ENCODE peak calls at places on chromosomes 5 and 9, in nine cellular contexts. I is fibroblast of lung; A is ascending aorta; R is hepatocyte; Y is psoas muscle; S is ovary; M is effector memory CD4-positive, alpha-beta T cell; W is testis; J is body of pancreas. C is an unnamed sample.

GRCh38 chr9:78383130-78383529 is 86.2 kb downstream of the PSAT1 start:
- DNase-seq in J (no peak), M (no peak), Y (no peak), R (no peak), I (peak; percentile 49), W (no peak), S (no peak), A (no peak), C (no peak)

GRCh38 chr5:134552301-134552700 is 26.8 kb downstream of the JADE2 start:
- DNase-seq in S (peak; percentile 87), R (no peak), W (peak; percentile 74), Y (no peak), I (peak; percentile 99), M (no peak), J (peak; percentile 85), A (no peak), C (peak; percentile 81)

GRCh38 chr9:86082870-86083269 is 16.5 kb downstream of the GOLM1 start:
- DNase-seq in J (no peak), S (no peak), Y (no peak), R (no peak), W (no peak), A (no peak), I (peak; percentile 50), M (no peak), C (no peak)

GRCh38 chr5:10507575-10508024 is 56.3 kb upstream of the ANKRD33B start:
- DNase-seq in R (peak; percentile 56), J (no peak), S (no peak), A (no peak), Y (no peak), M (no peak), I (peak; percentile 56), W (no peak), C (peak; percentile 39)

GRCh38 chr5:124176692-124177091 is 569.7 kb downstream of the ZNF608 start:
- DNase-seq in W (no peak), A (no peak), S (no peak), I (no peak), Y (peak; percentile 42), J (peak; percentile 70), R (no peak), M (no peak), C (no peak)

GRCh38 chr5:91079037-91079436 is 304.1 kb downstream of the ARRDC3 start:
- DNase-seq in J (no peak), Y (no peak), R (no peak), I (peak; percentile 27), M (no peak), W (no peak), A (no peak), S (no peak), C (no peak)

GRCh38 chr9:75451045-75451444 is 362.7 kb downstream of the OSTF1 start:
- DNase-seq in R (no peak), J (no peak), S (no peak), A (no peak), I (no peak), Y (no peak), W (no peak), M (no peak), C (no peak)

GRCh38 chr5:128062172-128062746 is 21.3 kb upstream of the SLC12A2 start:
- DNase-seq in Y (no peak), R (no peak), W (no peak), S (no peak), I (peak; percentile 85), J (no peak), A (no peak), M (no peak), C (peak; percentile 21)

GRCh38 chr5:82537646-82538306 is 259.6 kb upstream of the RPS23 start:
- DNase-seq in M (no peak), I (no peak), R (no peak), S (no peak), J (no peak), A (no peak), Y (no peak), W (no peak), C (no peak)

GRCh38 chr5:111127453-111128195 is 35.5 kb downstream of the WDR36 start:
- DNase-seq in R (no peak), J (no peak), A (no peak), I (no peak), Y (no peak), W (no peak), M (no peak), S (no peak), C (no peak)

GRCh38 chr5:67773439-67773988 is 442.0 kb upstream of the PIK3R1 start:
- DNase-seq in M (no peak), S (no peak), A (no peak), I (peak; percentile 96), Y (no peak), W (peak; percentile 85), J (peak; percentile 18), R (peak; percentile 55), C (peak; percentile 57)

GRCh38 chr9:110007477-110008270 is 200.3 kb downstream of the C9orf152 start:
- DNase-seq in W (no peak), S (no peak), I (peak; percentile 32), Y (no peak), R (no peak), M (no peak), J (no peak), A (no peak), C (no peak)

GRCh38 chr9:114889802-114890224 is 40.6 kb downstream of the TNFSF8 start:
- DNase-seq in Y (no peak), A (no peak), S (no peak), M (no peak), J (no peak), W (no peak), I (peak; percentile 39), R (no peak), C (no peak)

GRCh38 chr5:81909677-81910076 is 62.1 kb upstream of the ATG10 start:
- DNase-seq in S (no peak), J (no peak), M (no peak), W (no peak), R (no peak), I (no peak), Y (no peak), A (no peak), C (no peak)

DNA sequence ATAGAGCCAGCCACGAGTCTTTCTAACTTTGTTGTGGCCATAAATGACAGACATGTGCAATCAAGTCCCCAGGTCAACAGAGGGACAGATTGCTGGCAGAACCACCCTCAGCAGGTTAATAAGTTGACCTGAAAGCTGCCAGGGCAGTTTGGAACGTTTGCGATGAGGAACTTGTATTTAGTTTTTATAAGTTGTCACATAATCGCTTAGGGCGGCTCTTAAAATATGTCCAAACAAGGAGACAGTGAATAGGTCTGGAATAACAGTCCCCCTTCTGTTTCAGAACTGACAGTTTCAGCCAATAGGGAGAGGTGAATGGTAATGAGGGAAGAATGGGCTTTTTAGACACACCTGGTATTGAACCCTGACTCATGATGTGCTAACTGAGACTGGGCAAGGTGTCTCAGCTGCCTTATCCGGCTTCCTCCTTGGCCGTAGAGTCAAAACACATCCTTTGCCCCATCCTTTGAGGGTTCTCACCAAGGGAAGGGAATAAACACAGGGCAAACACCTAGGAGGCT is 33.6 kb upstream of the GABRP start:
- DNase-seq in I (no peak), M (no peak), A (no peak), J (peak; percentile 58), W (no peak), Y (no peak), S (no peak), R (no peak), C (peak; percentile 70)
- H3K27ac ChIP-seq in I (no peak overlapping the region), M (no peak overlapping the region), A (no peak overlapping the region), J (peak overlapping the region; percentile 46), W (no peak overlapping the region), Y (no peak overlapping the region), S (no peak overlapping the region), R (peak overlapping the region; percentile 50), C (peak overlapping the region; percentile 37)

GRCh38 chr5:119078870-119079269 is 8.0 kb downstream of the DMXL1 start:
- DNase-seq in S (no peak), J (no peak), I (peak; percentile 85), W (no peak), M (no peak), A (no peak), R (no peak), Y (no peak), C (no peak)

GRCh38 chr5:119083679-119084078 is 12.8 kb downstream of the DMXL1 start:
- DNase-seq in S (no peak), J (no peak), R (no peak), M (no peak), I (no peak), W (no peak), Y (no peak), A (no peak), C (no peak)

GRCh38 chr5:119078071-119078846 is 7.4 kb downstream of the DMXL1 start:
- DNase-seq in S (no peak), I (peak; percentile 7), R (no peak), J (no peak), W (no peak), M (no peak), Y (no peak), A (no peak), C (no peak)

GRCh38 chr5:119080975-119081374 is 10.1 kb downstream of the DMXL1 start:
- DNase-seq in R (no peak), Y (no peak), S (no peak), W (no peak), J (no peak), I (no peak), A (no peak), M (no peak), C (no peak)

DNA sequence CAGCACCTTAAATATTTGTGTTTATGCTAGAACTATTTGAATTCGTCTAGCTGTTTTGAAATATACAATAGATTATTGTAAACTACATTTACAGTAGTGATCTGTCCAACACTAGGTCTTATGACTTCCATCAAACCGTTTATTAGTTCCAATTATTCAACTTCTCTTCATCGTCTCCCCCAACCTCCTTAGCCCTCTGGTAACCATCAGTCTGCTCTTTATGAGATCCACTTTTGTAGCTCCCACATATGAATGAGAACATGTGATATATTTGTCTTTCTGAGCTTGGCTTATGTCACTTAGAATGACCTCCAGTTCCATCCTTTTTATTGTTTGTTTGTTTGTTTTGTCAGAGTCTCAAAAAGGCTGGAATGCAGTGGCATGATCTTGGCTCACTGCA is 11.8 kb downstream of the DMXL1 start:
- DNase-seq in A (no peak), R (no peak), I (no peak), Y (no peak), M (no peak), J (no peak), W (no peak), S (no peak), C (no peak)
- H3K4me3 ChIP-seq in A (no peak overlapping the region), R (no peak overlapping the region), I (no peak overlapping the region), Y (no peak overlapping the region), M (no peak overlapping the region), J (no peak overlapping the region), W (no peak overlapping the region), S (no peak overlapping the region), C (no peak overlapping the region)

DNA sequence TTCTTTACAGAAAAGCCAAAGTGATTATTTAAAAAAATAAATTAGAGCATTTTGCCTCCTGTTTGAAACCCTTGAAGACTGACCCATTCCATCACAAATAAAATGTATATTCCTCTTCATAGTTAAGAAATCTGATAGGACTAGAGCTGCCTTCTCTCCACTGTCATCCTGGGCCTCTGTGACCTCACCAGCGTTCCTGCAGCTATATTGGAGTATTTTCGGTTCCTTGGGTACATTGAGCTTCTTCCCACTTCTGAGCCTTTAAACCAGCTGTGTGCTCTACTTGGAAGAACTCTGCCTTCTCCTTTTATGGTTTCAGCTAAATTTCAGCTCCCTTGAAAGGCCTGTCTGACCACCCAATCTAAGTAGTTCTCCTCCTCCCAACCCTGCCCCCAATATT is 99.1 kb upstream of the ABCA1 start:
- DNase-seq in M (no peak), J (no peak), I (no peak), W (peak; percentile 18), A (no peak), S (no peak), Y (no peak), R (no peak), C (no peak)
- H3K27ac ChIP-seq in M (no peak overlapping the region), J (no peak overlapping the region), I (no peak overlapping the region), W (no peak overlapping the region), A (no peak overlapping the region), S (no peak overlapping the region), Y (no peak overlapping the region), R (no peak overlapping the region), C (no peak overlapping the region)

GRCh38 chr9:2158111-2158610 is 143.0 kb downstream of the SMARCA2 start:
- DNase-seq in J (peak; percentile 48), I (peak; percentile 69), M (peak; percentile 15), A (no peak), S (peak; percentile 73), Y (peak; percentile 59), W (peak; percentile 64), R (peak; percentile 46), C (peak; percentile 54)
- H3K4me3 ChIP-seq in J (peak overlapping the region; percentile 21), I (peak overlapping the region; percentile 46), M (peak overlapping the region; percentile 45), A (peak overlapping the region; percentile 58), S (peak overlapping the region; percentile 36), Y (peak overlapping the region; percentile 72), W (peak overlapping the region; percentile 50), R (peak overlapping the region; percentile 13), C (peak overlapping the region; percentile 53)

C was measured in small intestine.